ENCODE peak calls at places on chromosomes 6 and 20, in six cellular contexts. R is PC-3, K is OCI-LY7, X is GM23248, U is neural progenitor cell, F is HCT116. W is an unnamed sample.

GRCh38 chr20:17843246-17844132 is 125.1 kb downstream of the SNX5 start:
- DNase-seq in U (no peak), X (peak; percentile 96), R (peak; percentile 94), K (peak; percentile 44), F (peak; percentile 88), W (no peak)

GRCh38 chr6:21265264-21266044 is 328.1 kb upstream of the SOX4 start:
- DNase-seq in F (no peak), X (peak; percentile 1), R (peak; percentile 86), K (no peak), U (no peak), W (no peak)

GRCh38 chr6:146345582-146345981 is 198.1 kb upstream of the RAB32 start:
- DNase-seq in X (no peak), R (no peak), K (no peak), U (no peak), F (no peak), W (peak; percentile 8)

GRCh38 chr6:124053315-124053714 is 249.7 kb downstream of the NKAIN2 start:
- DNase-seq in U (no peak), K (no peak), F (no peak), R (no peak), X (no peak), W (no peak)

GRCh38 chr6:51318674-51319073 is 500.0 kb downstream of the TFAP2B start:
- DNase-seq in U (no peak), X (no peak), K (no peak), F (no peak), R (no peak), W (no peak)

GRCh38 chr20:19828233-19828632 is 70.2 kb downstream of the RIN2 start:
- DNase-seq in U (no peak), X (no peak), R (peak; percentile 97), F (peak; percentile 33), K (peak; percentile 23), W (no peak)

GRCh38 chr20:49508435-49509199 is 26.1 kb upstream of the KCNB1 start:
- DNase-seq in U (peak; percentile 76), R (peak; percentile 80), X (peak; percentile 67), F (peak; percentile 28), K (peak; percentile 73), W (peak; percentile 77)

GRCh38 chr6:3022765-3023662 is 23.3 kb downstream of the NQO2 start:
- DNase-seq in U (no peak), X (peak; percentile 52), R (no peak), F (no peak), K (no peak), W (peak; percentile 64)

GRCh38 chr6:3808759-3809514 is 40.2 kb upstream of the FAM50B start:
- DNase-seq in F (peak; percentile 66), U (no peak), X (peak; percentile 97), K (no peak), R (peak; percentile 95), W (no peak)

GRCh38 chr6:101001607-101002006 is 120.5 kb upstream of the ASCC3 start:
- DNase-seq in K (no peak), R (no peak), X (no peak), F (no peak), U (no peak), W (no peak)

GRCh38 chr20:50256577-50256976 is 65.9 kb downstream of the CEBPB start:
- DNase-seq in R (no peak), K (peak; percentile 7), U (no peak), F (no peak), X (no peak), W (no peak)

GRCh38 chr6:4973972-4974885 is 29.6 kb downstream of the RPP40 start:
- DNase-seq in F (no peak), U (peak; percentile 80), K (no peak), R (peak; percentile 34), X (peak; percentile 72), W (peak; percentile 85)

GRCh38 chr20:6058684-6059295 is 4.9 kb upstream of the LRRN4 start:
- DNase-seq in R (peak; percentile 28), K (no peak), X (no peak), F (no peak), U (no peak), W (no peak)

GRCh38 chr20:23562721-23563342 is 5.5 kb downstream of the CST9L start:
- DNase-seq in F (no peak), U (no peak), X (no peak), R (no peak), K (no peak), W (no peak)

GRCh38 chr6:116932496-116932895 is 55.5 kb downstream of the RFX6 start:
- DNase-seq in K (no peak), R (peak; percentile 88), F (no peak), X (no peak), U (no peak), W (no peak)

GRCh38 chr6:80245043-80245442 is 138.6 kb downstream of the BCKDHB start:
- DNase-seq in K (no peak), F (no peak), R (no peak), X (no peak), U (no peak), W (no peak)

GRCh38 chr6:80249897-80250296 is 143.4 kb downstream of the BCKDHB start:
- DNase-seq in K (no peak), U (no peak), X (no peak), R (no peak), F (no peak), W (no peak)

GRCh38 chr6:80254716-80255115 is 148.2 kb downstream of the BCKDHB start:
- DNase-seq in R (no peak), U (no peak), F (no peak), K (no peak), X (no peak), W (no peak)

DNA sequence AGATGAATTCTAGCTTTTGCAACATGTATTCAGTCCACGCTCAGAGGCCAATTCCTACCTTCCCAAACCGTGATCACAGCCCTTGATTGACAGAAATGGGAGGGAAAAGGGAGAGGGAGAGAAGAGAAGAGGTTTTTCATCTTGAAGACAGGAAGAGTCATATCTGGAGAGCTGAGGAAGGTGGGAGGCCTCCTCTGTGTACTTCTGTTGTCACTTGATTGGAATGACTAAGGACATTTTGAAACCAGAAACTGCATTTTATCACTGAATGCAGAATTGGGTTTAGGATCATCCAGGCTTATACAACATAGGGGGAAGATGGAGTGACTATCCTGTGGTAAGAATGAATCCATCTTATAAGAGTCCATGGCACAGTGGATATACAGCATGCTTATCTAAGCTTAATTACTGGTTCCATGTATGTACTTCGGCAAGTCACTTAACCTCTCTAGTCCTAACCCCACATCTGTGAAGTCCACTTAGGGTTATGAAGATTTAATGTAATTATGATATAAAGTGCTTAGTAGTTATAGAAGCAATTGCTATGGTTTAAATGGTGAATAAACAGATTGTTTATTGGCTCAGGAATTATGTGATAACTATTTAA is 144.0 kb downstream of the BCKDHB start:
- DNase-seq in K (no peak), U (no peak), R (no peak), F (no peak), X (peak; percentile 27), W (no peak)
- TF ChIP-seq EZH2phosphoT487 in K (no peak), U (no peak), R (no peak), F (no peak), X (no peak), W (no peak)

GRCh38 chr6:47483516-47483852 is 5.9 kb downstream of the CD2AP start:
- DNase-seq in R (no peak), F (no peak), X (peak; percentile 22), U (no peak), K (no peak), W (no peak)

GRCh38 chr6:47485491-47486135 is 8.0 kb downstream of the CD2AP start:
- DNase-seq in F (no peak), K (no peak), R (peak; percentile 38), X (peak; percentile 20), U (no peak), W (no peak)

GRCh38 chr6:47483853-47484546 is 6.4 kb downstream of the CD2AP start:
- DNase-seq in R (peak; percentile 90), U (no peak), F (no peak), K (no peak), X (peak; percentile 65), W (no peak)

GRCh38 chr6:47485083-47485482 is 7.5 kb downstream of the CD2AP start:
- DNase-seq in R (no peak), U (no peak), X (no peak), F (no peak), K (no peak), W (no peak)

GRCh38 chr6:47484616-47485015 is 7.0 kb downstream of the CD2AP start:
- DNase-seq in U (no peak), K (no peak), R (peak; percentile 74), F (peak; percentile 22), X (peak; percentile 87), W (no peak)
- H4K20me1 ChIP-seq in U (peaks cover 50% of the 10 kb centered on the region), K (peaks cover 46% of the 10 kb centered on the region), R (peaks cover 56% of the 10 kb centered on the region), F (peaks cover 18% of the 10 kb centered on the region), X (peaks cover 4% of the 10 kb centered on the region), W (peaks cover 48% of the 10 kb centered on the region)

DNA sequence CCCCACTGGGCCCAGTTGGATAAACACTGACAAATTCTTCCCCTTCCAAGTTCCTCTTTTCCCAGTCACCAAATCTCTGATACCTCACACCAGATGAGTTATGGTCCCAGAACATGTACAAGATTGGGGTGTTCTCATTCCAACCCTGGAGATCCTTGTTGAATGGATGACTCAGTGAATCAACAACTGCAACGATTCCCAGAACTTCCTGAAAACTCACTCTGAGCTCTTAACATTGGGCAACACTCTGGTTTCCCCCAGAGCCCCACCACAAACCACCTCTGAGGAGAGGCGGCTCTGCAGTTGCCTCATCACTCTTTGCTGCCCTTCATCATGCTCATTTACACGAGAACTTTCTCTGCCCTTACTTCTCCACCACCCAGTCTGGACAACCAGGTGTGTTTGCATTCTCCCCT is 115.2 kb downstream of the MRPL14 start:
- DNase-seq in X (peak; percentile 89), K (no peak), U (no peak), R (peak; percentile 81), F (no peak), W (no peak)
- TF ChIP-seq EZH2phosphoT487 in X (no peak), K (no peak), U (no peak), R (no peak), F (no peak), W (no peak)

GRCh38 chr6:34891296-34891695 is 2.2 kb downstream of the ANKS1A start:
- DNase-seq in R (peak; percentile 14), F (no peak), X (no peak), U (no peak), K (no peak), W (no peak)

GRCh38 chr6:34890526-34890910 is 1.5 kb downstream of the ANKS1A start:
- DNase-seq in U (no peak), R (no peak), X (no peak), F (no peak), K (no peak), W (no peak)

GRCh38 chr6:34897130-34897529 is 8.1 kb downstream of the ANKS1A start:
- DNase-seq in K (no peak), F (no peak), U (no peak), R (no peak), X (no peak), W (no peak)

GRCh38 chr6:34897708-34898107 is 8.7 kb downstream of the ANKS1A start:
- DNase-seq in K (no peak), X (no peak), F (no peak), U (no peak), R (no peak), W (no peak)

DNA sequence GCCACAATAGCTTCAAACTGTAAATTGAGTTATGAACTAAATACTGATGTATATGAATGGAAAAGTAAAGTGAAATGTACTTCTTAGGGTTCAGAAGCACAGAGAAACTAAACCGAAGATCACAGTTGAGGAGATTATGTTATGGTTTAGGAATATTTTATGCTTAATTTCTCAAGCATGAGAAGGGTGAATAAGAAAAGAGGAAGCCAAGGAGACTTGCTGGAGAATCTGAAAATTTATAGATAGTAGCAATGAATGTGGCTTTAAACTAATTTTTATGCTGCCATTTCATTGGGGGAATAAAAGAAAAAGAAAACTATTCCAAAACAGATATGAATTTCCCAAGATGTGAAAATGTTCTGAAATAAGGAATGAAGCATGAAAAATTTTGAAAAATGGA is 5.6 kb downstream of the ANKS1A start:
- DNase-seq in R (no peak), X (no peak), F (no peak), U (no peak), K (no peak), W (no peak)
- H4K20me1 ChIP-seq in R (peaks cover 20% of the 10 kb centered on the region), X (no peaks in the 10 kb centered on the region), F (no peaks in the 10 kb centered on the region), U (peaks cover 54% of the 10 kb centered on the region), K (no peaks in the 10 kb centered on the region), W (peaks cover 33% of the 10 kb centered on the region)

W was measured in GM23338.